ENCODE peak calls at places on chromosomes 16 and 17, in ten cellular contexts. One of them, this sample, is unnamed.

GRCh38 chr17:50045154-50045553 is 10.8 kb upstream of the ITGA3 start:
- DNase-seq in WTC11: no peak
- DNase-seq in PC-3: peak; percentile 65
- DNase-seq in CD4-positive, alpha-beta T cell: no peak
- DNase-seq in OCI-LY7: no peak
- DNase-seq in PC-9: no peak
- DNase-seq in retinal pigment epithelial cell: no peak
- DNase-seq in mammary epithelial cell: peak; percentile 47
- DNase-seq in tibial nerve: no peak
- DNase-seq in CD8-positive, alpha-beta T cell: no peak
- DNase-seq in this sample: no peak

GRCh38 chr17:40980594-40980993 is 3.5 kb downstream of the KRT40 start:
- DNase-seq in WTC11: no peak
- DNase-seq in PC-3: no peak
- DNase-seq in CD4-positive, alpha-beta T cell: no peak
- DNase-seq in OCI-LY7: no peak
- DNase-seq in PC-9: no peak
- DNase-seq in retinal pigment epithelial cell: no peak
- DNase-seq in mammary epithelial cell: no peak
- DNase-seq in tibial nerve: no peak
- DNase-seq in CD8-positive, alpha-beta T cell: no peak
- DNase-seq in this sample: no peak

GRCh38 chr16:23863511-23864422 is 28.0 kb downstream of the PRKCB start:
- DNase-seq in WTC11: no peak
- DNase-seq in PC-3: no peak
- DNase-seq in CD4-positive, alpha-beta T cell: no peak
- DNase-seq in OCI-LY7: peak; percentile 86
- DNase-seq in PC-9: no peak
- DNase-seq in retinal pigment epithelial cell: no peak
- DNase-seq in mammary epithelial cell: no peak
- DNase-seq in tibial nerve: no peak
- DNase-seq in CD8-positive, alpha-beta T cell: no peak
- DNase-seq in this sample: no peak

GRCh38 chr16:58201163-58201562 is 3.3 kb upstream of the CSNK2A2 start:
- DNase-seq in WTC11: peak; percentile 26
- DNase-seq in PC-3: no peak
- DNase-seq in CD4-positive, alpha-beta T cell: no peak
- DNase-seq in OCI-LY7: no peak
- DNase-seq in PC-9: no peak
- DNase-seq in retinal pigment epithelial cell: no peak
- DNase-seq in mammary epithelial cell: peak; percentile 13
- DNase-seq in tibial nerve: no peak
- DNase-seq in CD8-positive, alpha-beta T cell: no peak
- DNase-seq in this sample: no peak

GRCh38 chr16:66116163-66116792 is 250.2 kb upstream of the CDH5 start:
- DNase-seq in WTC11: no peak
- DNase-seq in PC-3: peak; percentile 18
- DNase-seq in CD4-positive, alpha-beta T cell: no peak
- DNase-seq in OCI-LY7: no peak
- DNase-seq in PC-9: no peak
- DNase-seq in retinal pigment epithelial cell: no peak
- DNase-seq in mammary epithelial cell: peak; percentile 23
- DNase-seq in tibial nerve: no peak
- DNase-seq in CD8-positive, alpha-beta T cell: no peak
- DNase-seq in this sample: no peak

GRCh38 chr17:614637-615546 is 99.7 kb downstream of the VPS53 start:
- DNase-seq in WTC11: no peak
- DNase-seq in PC-3: peak; percentile 80
- DNase-seq in CD4-positive, alpha-beta T cell: no peak
- DNase-seq in OCI-LY7: no peak
- DNase-seq in PC-9: no peak
- DNase-seq in retinal pigment epithelial cell: no peak
- DNase-seq in mammary epithelial cell: peak; percentile 95
- DNase-seq in tibial nerve: no peak
- DNase-seq in CD8-positive, alpha-beta T cell: no peak
- DNase-seq in this sample: no peak

GRCh38 chr17:5825717-5826330 is 241.5 kb upstream of the NLRP1 start:
- DNase-seq in WTC11: no peak
- DNase-seq in PC-3: peak; percentile 60
- DNase-seq in CD4-positive, alpha-beta T cell: no peak
- DNase-seq in OCI-LY7: no peak
- DNase-seq in PC-9: no peak
- DNase-seq in retinal pigment epithelial cell: peak; percentile 62
- DNase-seq in mammary epithelial cell: no peak
- DNase-seq in tibial nerve: no peak
- DNase-seq in CD8-positive, alpha-beta T cell: no peak
- DNase-seq in this sample: no peak

GRCh38 chr16:27920391-27920891 is 143.1 kb downstream of the GSG1L start:
- DNase-seq in WTC11: peak; percentile 67
- DNase-seq in PC-3: peak; percentile 13
- DNase-seq in CD4-positive, alpha-beta T cell: no peak
- DNase-seq in OCI-LY7: no peak
- DNase-seq in PC-9: peak; percentile 30
- DNase-seq in retinal pigment epithelial cell: no peak
- DNase-seq in mammary epithelial cell: peak; percentile 52
- DNase-seq in tibial nerve: no peak
- DNase-seq in CD8-positive, alpha-beta T cell: no peak
- DNase-seq in this sample: peak; percentile 31

GRCh38 chr17:59963738-59964454 is 644 bp downstream of the RNFT1 start:
- DNase-seq in WTC11: no peak
- DNase-seq in PC-3: peak; percentile 68
- DNase-seq in CD4-positive, alpha-beta T cell: peak; percentile 27
- DNase-seq in OCI-LY7: peak; percentile 48
- DNase-seq in PC-9: peak; percentile 37
- DNase-seq in retinal pigment epithelial cell: peak; percentile 12
- DNase-seq in mammary epithelial cell: peak; percentile 64
- DNase-seq in tibial nerve: peak; percentile 42
- DNase-seq in CD8-positive, alpha-beta T cell: peak; percentile 72
- DNase-seq in this sample: peak; percentile 25

GRCh38 chr16:83187404-83187803 is 560.6 kb downstream of the CDH13 start:
- DNase-seq in WTC11: no peak
- DNase-seq in PC-3: peak; percentile 10
- DNase-seq in CD4-positive, alpha-beta T cell: no peak
- DNase-seq in OCI-LY7: no peak
- DNase-seq in PC-9: no peak
- DNase-seq in retinal pigment epithelial cell: no peak
- DNase-seq in mammary epithelial cell: peak; percentile 93
- DNase-seq in tibial nerve: no peak
- DNase-seq in CD8-positive, alpha-beta T cell: no peak
- DNase-seq in this sample: no peak

GRCh38 chr16:48112603-48113400 is 43.0 kb downstream of the ABCC12 start:
- DNase-seq in WTC11: no peak
- DNase-seq in PC-3: no peak
- DNase-seq in CD4-positive, alpha-beta T cell: no peak
- DNase-seq in OCI-LY7: no peak
- DNase-seq in PC-9: peak; percentile 25
- DNase-seq in retinal pigment epithelial cell: no peak
- DNase-seq in mammary epithelial cell: no peak
- DNase-seq in tibial nerve: no peak
- DNase-seq in CD8-positive, alpha-beta T cell: no peak
- DNase-seq in this sample: no peak

GRCh38 chr17:55140751-55141150 is 124.0 kb upstream of the HLF start:
- DNase-seq in WTC11: no peak
- DNase-seq in PC-3: no peak
- DNase-seq in CD4-positive, alpha-beta T cell: no peak
- DNase-seq in OCI-LY7: no peak
- DNase-seq in PC-9: no peak
- DNase-seq in retinal pigment epithelial cell: no peak
- DNase-seq in mammary epithelial cell: no peak
- DNase-seq in tibial nerve: no peak
- DNase-seq in CD8-positive, alpha-beta T cell: no peak
- DNase-seq in this sample: no peak

GRCh38 chr17:48904428-48904827 is 3.8 kb upstream of the UBE2Z start:
- DNase-seq in WTC11: no peak
- DNase-seq in PC-3: no peak
- DNase-seq in CD4-positive, alpha-beta T cell: no peak
- DNase-seq in OCI-LY7: no peak
- DNase-seq in PC-9: no peak
- DNase-seq in retinal pigment epithelial cell: no peak
- DNase-seq in mammary epithelial cell: no peak
- DNase-seq in tibial nerve: no peak
- DNase-seq in CD8-positive, alpha-beta T cell: no peak
- DNase-seq in this sample: no peak

GRCh38 chr17:77493238-77493812 is 352.6 kb downstream of the SEC14L1 start:
- DNase-seq in WTC11: peak; percentile 1
- DNase-seq in PC-3: no peak
- DNase-seq in CD4-positive, alpha-beta T cell: no peak
- DNase-seq in OCI-LY7: no peak
- DNase-seq in PC-9: no peak
- DNase-seq in retinal pigment epithelial cell: no peak
- DNase-seq in mammary epithelial cell: no peak
- DNase-seq in tibial nerve: no peak
- DNase-seq in CD8-positive, alpha-beta T cell: no peak
- DNase-seq in this sample: no peak

GRCh38 chr17:28717578-28718316 is at the start of gene RAB34:
- DNase-seq in WTC11: peak; percentile 96
- DNase-seq in PC-3: peak; percentile 80
- DNase-seq in CD4-positive, alpha-beta T cell: no peak
- DNase-seq in OCI-LY7: no peak
- DNase-seq in PC-9: peak; percentile 74
- DNase-seq in retinal pigment epithelial cell: peak; percentile 68
- DNase-seq in mammary epithelial cell: peak; percentile 73
- DNase-seq in tibial nerve: peak; percentile 63
- DNase-seq in CD8-positive, alpha-beta T cell: peak; percentile 24
- DNase-seq in this sample: peak; percentile 78
- TF ChIP-seq CTCF in WTC11: no peak
- TF ChIP-seq CTCF in PC-3: peak; percentile 37
- TF ChIP-seq CTCF in CD4-positive, alpha-beta T cell: no peak
- TF ChIP-seq CTCF in OCI-LY7: no peak
- TF ChIP-seq CTCF in PC-9: no peak
- TF ChIP-seq CTCF in retinal pigment epithelial cell: peak; percentile 45
- TF ChIP-seq CTCF in mammary epithelial cell: no peak
- TF ChIP-seq CTCF in tibial nerve: peak; percentile 33
- TF ChIP-seq CTCF in CD8-positive, alpha-beta T cell: no peak
- TF ChIP-seq CTCF in this sample: no peak

GRCh38 chr17:2707721-2708584 is 3.6 kb downstream of the CLUH start:
- DNase-seq in WTC11: peak; percentile 73
- DNase-seq in PC-3: no peak
- DNase-seq in CD4-positive, alpha-beta T cell: no peak
- DNase-seq in OCI-LY7: peak; percentile 34
- DNase-seq in PC-9: peak; percentile 24
- DNase-seq in retinal pigment epithelial cell: no peak
- DNase-seq in mammary epithelial cell: no peak
- DNase-seq in tibial nerve: no peak
- DNase-seq in CD8-positive, alpha-beta T cell: no peak
- DNase-seq in this sample: no peak
- TF ChIP-seq CTCF in WTC11: peak; percentile 38
- TF ChIP-seq CTCF in PC-3: peak; percentile 44
- TF ChIP-seq CTCF in CD4-positive, alpha-beta T cell: no peak
- TF ChIP-seq CTCF in OCI-LY7: peak; percentile 67
- TF ChIP-seq CTCF in PC-9: peak; percentile 49
- TF ChIP-seq CTCF in retinal pigment epithelial cell: peak; percentile 68
- TF ChIP-seq CTCF in mammary epithelial cell: peak; percentile 27
- TF ChIP-seq CTCF in tibial nerve: peak; percentile 40
- TF ChIP-seq CTCF in CD8-positive, alpha-beta T cell: no peak
- TF ChIP-seq CTCF in this sample: peak; percentile 39

GRCh38 chr16:46975165-46975564 is 1.7 kb upstream of the DNAJA2 start:
- DNase-seq in WTC11: no peak
- DNase-seq in PC-3: no peak
- DNase-seq in CD4-positive, alpha-beta T cell: no peak
- DNase-seq in OCI-LY7: no peak
- DNase-seq in PC-9: no peak
- DNase-seq in retinal pigment epithelial cell: no peak
- DNase-seq in mammary epithelial cell: no peak
- DNase-seq in tibial nerve: no peak
- DNase-seq in CD8-positive, alpha-beta T cell: no peak
- DNase-seq in this sample: no peak

GRCh38 chr16:46972971-46973456 is 460 bp downstream of the DNAJA2 start:
- DNase-seq in WTC11: peak; percentile 56
- DNase-seq in PC-3: peak; percentile 16
- DNase-seq in CD4-positive, alpha-beta T cell: no peak
- DNase-seq in OCI-LY7: peak; percentile 68
- DNase-seq in PC-9: peak; percentile 57
- DNase-seq in retinal pigment epithelial cell: no peak
- DNase-seq in mammary epithelial cell: peak; percentile 37
- DNase-seq in tibial nerve: no peak
- DNase-seq in CD8-positive, alpha-beta T cell: peak; percentile 42
- DNase-seq in this sample: peak; percentile 39

GRCh38 chr16:46972429-46972970 is 974 bp downstream of the DNAJA2 start:
- DNase-seq in WTC11: no peak
- DNase-seq in PC-3: peak; percentile 30
- DNase-seq in CD4-positive, alpha-beta T cell: no peak
- DNase-seq in OCI-LY7: peak; percentile 60
- DNase-seq in PC-9: peak; percentile 48
- DNase-seq in retinal pigment epithelial cell: no peak
- DNase-seq in mammary epithelial cell: peak; percentile 36
- DNase-seq in tibial nerve: no peak
- DNase-seq in CD8-positive, alpha-beta T cell: no peak
- DNase-seq in this sample: no peak

GRCh38 chr16:46974352-46974751 is 878 bp upstream of the DNAJA2 start:
- DNase-seq in WTC11: no peak
- DNase-seq in PC-3: no peak
- DNase-seq in CD4-positive, alpha-beta T cell: peak; percentile 9
- DNase-seq in OCI-LY7: peak; percentile 70
- DNase-seq in PC-9: no peak
- DNase-seq in retinal pigment epithelial cell: no peak
- DNase-seq in mammary epithelial cell: no peak
- DNase-seq in tibial nerve: peak; percentile 11
- DNase-seq in CD8-positive, alpha-beta T cell: no peak
- DNase-seq in this sample: no peak

GRCh38 chr16:46973457-46974324 is at the start of gene DNAJA2:
- DNase-seq in WTC11: peak; percentile 89
- DNase-seq in PC-3: peak; percentile 74
- DNase-seq in CD4-positive, alpha-beta T cell: peak; percentile 89
- DNase-seq in OCI-LY7: peak; percentile 90
- DNase-seq in PC-9: peak; percentile 66
- DNase-seq in retinal pigment epithelial cell: peak; percentile 70
- DNase-seq in mammary epithelial cell: peak; percentile 85
- DNase-seq in tibial nerve: peak; percentile 90
- DNase-seq in CD8-positive, alpha-beta T cell: peak; percentile 91
- DNase-seq in this sample: peak; percentile 92
- TF ChIP-seq CTCF in WTC11: no peak
- TF ChIP-seq CTCF in PC-3: no peak
- TF ChIP-seq CTCF in CD4-positive, alpha-beta T cell: no peak
- TF ChIP-seq CTCF in OCI-LY7: no peak
- TF ChIP-seq CTCF in PC-9: no peak
- TF ChIP-seq CTCF in retinal pigment epithelial cell: no peak
- TF ChIP-seq CTCF in mammary epithelial cell: no peak
- TF ChIP-seq CTCF in tibial nerve: peak; percentile 30
- TF ChIP-seq CTCF in CD8-positive, alpha-beta T cell: no peak
- TF ChIP-seq CTCF in this sample: no peak

GRCh38 chr17:75393523-75394331 is 11.8 kb downstream of the GRB2 start:
- DNase-seq in WTC11: peak; percentile 100
- DNase-seq in PC-3: peak; percentile 99
- DNase-seq in CD4-positive, alpha-beta T cell: peak; percentile 55
- DNase-seq in OCI-LY7: peak; percentile 97
- DNase-seq in PC-9: peak; percentile 95
- DNase-seq in retinal pigment epithelial cell: peak; percentile 93
- DNase-seq in mammary epithelial cell: peak; percentile 98
- DNase-seq in tibial nerve: peak; percentile 96
- DNase-seq in CD8-positive, alpha-beta T cell: peak; percentile 83
- DNase-seq in this sample: peak; percentile 94
- TF ChIP-seq CTCF in WTC11: no peak
- TF ChIP-seq CTCF in PC-3: no peak
- TF ChIP-seq CTCF in CD4-positive, alpha-beta T cell: no peak
- TF ChIP-seq CTCF in OCI-LY7: peak; percentile 11
- TF ChIP-seq CTCF in PC-9: no peak
- TF ChIP-seq CTCF in retinal pigment epithelial cell: no peak
- TF ChIP-seq CTCF in mammary epithelial cell: no peak
- TF ChIP-seq CTCF in tibial nerve: peak; percentile 59
- TF ChIP-seq CTCF in CD8-positive, alpha-beta T cell: no peak
- TF ChIP-seq CTCF in this sample: no peak

GRCh38 chr16:67264277-67264676 is 15.1 kb upstream of the PLEKHG4 start:
- DNase-seq in WTC11: no peak
- DNase-seq in PC-3: no peak
- DNase-seq in CD4-positive, alpha-beta T cell: no peak
- DNase-seq in OCI-LY7: no peak
- DNase-seq in PC-9: no peak
- DNase-seq in retinal pigment epithelial cell: no peak
- DNase-seq in mammary epithelial cell: no peak
- DNase-seq in tibial nerve: no peak
- DNase-seq in CD8-positive, alpha-beta T cell: no peak
- DNase-seq in this sample: no peak
- TF ChIP-seq CTCF in WTC11: no peak
- TF ChIP-seq CTCF in PC-3: no peak
- TF ChIP-seq CTCF in CD4-positive, alpha-beta T cell: no peak
- TF ChIP-seq CTCF in OCI-LY7: peak; percentile 48
- TF ChIP-seq CTCF in PC-9: no peak
- TF ChIP-seq CTCF in retinal pigment epithelial cell: peak; percentile 16
- TF ChIP-seq CTCF in mammary epithelial cell: no peak
- TF ChIP-seq CTCF in tibial nerve: no peak
- TF ChIP-seq CTCF in CD8-positive, alpha-beta T cell: no peak
- TF ChIP-seq CTCF in this sample: no peak

This sample was measured in endothelial cell.